ENCODE peak calls at places on chromosomes 4 and X, in five cellular contexts. C is A549, R is K562, J is GM23338, Z is GM12878. K is an unnamed sample.
A peak's percentile ranks its signal among the peaks of the same experiment; 100 is the strongest.

GRCh38 chrX:152821145-152821765 is 9.3 kb downstream of the CETN2 start:
- DNase-seq in C (peak; percentile 47), R (peak; percentile 57), J (peak; percentile 74), Z (no peak), K (peak; percentile 23)

GRCh38 chrX:19544693-19545305 is 29.5 kb upstream of the MAP3K15 start:
- DNase-seq in C (peak; percentile 66), R (peak; percentile 63), J (peak; percentile 69), Z (no peak), K (peak; percentile 34)

GRCh38 chrX:42732506-42732905 is 45.5 kb downstream of the PPP1R2C start:
- DNase-seq in C (no peak), R (no peak), J (no peak), Z (no peak), K (no peak)

GRCh38 chr4:164888096-164888495 is 11.1 kb downstream of the APELA start:
- DNase-seq in C (no peak), R (no peak), J (no peak), Z (no peak), K (no peak)

GRCh38 chrX:70087857-70088256 is 25.6 kb downstream of the OTUD6A start:
- DNase-seq in C (no peak), R (no peak), J (no peak), Z (no peak), K (no peak)

GRCh38 chrX:108795240-108795639 is 58.9 kb upstream of the IRS4 start:
- DNase-seq in C (no peak), R (no peak), J (peak; percentile 4), Z (no peak), K (no peak)

GRCh38 chrX:38513087-38513742 is 48.1 kb upstream of the TSPAN7 start:
- DNase-seq in C (no peak), R (no peak), J (no peak), Z (no peak), K (peak; percentile 0)

GRCh38 chrX:85365370-85365995 is 14.0 kb downstream of the POF1B start:
- DNase-seq in C (no peak), R (no peak), J (peak; percentile 45), Z (no peak), K (no peak)

GRCh38 chr4:118032691-118033090 is 1.6 kb upstream of the NDST3 start:
- DNase-seq in C (no peak), R (no peak), J (peak; percentile 30), Z (no peak), K (no peak)

GRCh38 chr4:148059617-148060180 is 327.8 kb downstream of the ARHGAP10 start:
- DNase-seq in C (no peak), R (no peak), J (no peak), Z (peak; percentile 46), K (no peak)

DNA sequence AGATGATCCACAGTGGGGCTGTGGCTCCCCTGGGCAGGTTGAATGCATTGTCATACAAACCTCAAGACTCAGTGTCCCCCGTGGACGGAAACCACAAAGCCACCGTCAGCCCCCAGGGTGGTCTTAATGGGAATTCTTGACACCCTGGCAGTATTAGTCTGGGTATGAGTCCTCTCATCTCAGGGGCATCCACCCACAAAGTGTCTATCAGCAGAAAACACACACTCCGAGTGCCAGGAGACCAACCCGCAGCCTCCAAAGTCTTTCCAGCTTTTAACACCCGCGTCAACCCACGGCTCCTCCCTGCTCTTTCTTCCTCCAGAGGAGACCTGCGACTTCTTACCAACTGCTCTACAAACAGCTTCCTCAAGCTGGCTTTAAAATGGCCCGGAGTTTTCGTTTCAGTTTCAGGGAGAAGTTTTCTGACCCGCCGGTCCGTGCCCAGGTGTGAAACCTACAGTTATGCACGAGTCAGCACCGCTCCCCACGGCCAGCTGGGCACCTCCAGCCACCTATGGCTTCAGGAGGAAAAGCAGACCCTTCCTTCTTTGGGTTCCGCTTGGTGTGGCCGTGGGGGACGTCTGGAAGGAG is 14.4 kb upstream of the ASMTL start:
- DNase-seq in C (no peak), R (no peak), J (no peak), Z (no peak), K (no peak)
- TF ChIP-seq JUNB in C (no peak), R (no peak), J (no peak), Z (no peak), K (no peak)

GRCh38 chrX:54479471-54480122 is 16.4 kb downstream of the FGD1 start:
- DNase-seq in C (no peak), R (no peak), J (peak; percentile 77), Z (no peak), K (no peak)

GRCh38 chrX:54482839-54483593 is 13.0 kb downstream of the FGD1 start:
- DNase-seq in C (no peak), R (no peak), J (peak; percentile 59), Z (no peak), K (no peak)

GRCh38 chrX:54483946-54484345 is 12.1 kb downstream of the FGD1 start:
- DNase-seq in C (no peak), R (no peak), J (no peak), Z (no peak), K (no peak)

GRCh38 chrX:54481751-54482150 is 14.3 kb downstream of the FGD1 start:
- DNase-seq in C (no peak), R (peak; percentile 15), J (peak; percentile 60), Z (no peak), K (no peak)

DNA sequence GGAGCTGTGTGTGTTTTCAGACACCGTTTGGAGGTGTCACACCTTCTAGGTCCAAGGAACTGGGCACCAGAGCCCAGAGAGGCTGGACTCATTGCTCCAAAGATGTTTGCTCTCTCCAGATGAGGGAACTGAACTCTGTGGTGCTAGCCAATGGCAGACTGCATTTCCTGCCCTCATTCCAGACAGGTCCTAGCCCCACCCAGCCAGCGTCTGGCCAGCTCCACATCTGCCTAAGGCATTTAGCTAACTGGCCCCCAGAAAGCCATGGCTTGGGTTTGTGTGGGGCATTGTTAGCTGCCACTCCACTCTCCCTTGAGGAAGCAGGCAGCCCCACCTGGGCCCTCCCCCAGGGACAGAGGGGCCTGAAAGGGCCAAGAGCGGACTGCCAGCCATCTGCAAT is 11.4 kb downstream of the FGD1 start:
- DNase-seq in C (no peak), R (no peak), J (peak; percentile 39), Z (no peak), K (no peak)
- TF ChIP-seq JUNB in C (no peak), R (no peak), J (no peak), Z (no peak), K (no peak)

GRCh38 chr4:137794779-137795178 is 262.5 kb upstream of the PCDH18 start:
- DNase-seq in C (no peak), R (no peak), J (no peak), Z (no peak), K (no peak)
- TF ChIP-seq JUNB in C (no peak), R (no peak), J (no peak), Z (no peak), K (no peak)

GRCh38 chr4:82621212-82621611 is 59.4 kb upstream of the TMEM150C start:
- DNase-seq in C (no peak), R (no peak), J (no peak), Z (no peak), K (no peak)

GRCh38 chr4:82620126-82620525 is 58.3 kb upstream of the TMEM150C start:
- DNase-seq in C (no peak), R (no peak), J (no peak), Z (no peak), K (no peak)

GRCh38 chr4:82623284-82623683 is 61.5 kb upstream of the TMEM150C start:
- DNase-seq in C (no peak), R (no peak), J (no peak), Z (no peak), K (no peak)

GRCh38 chr4:82614868-82615449 is 53.2 kb upstream of the TMEM150C start:
- DNase-seq in C (no peak), R (no peak), J (no peak), Z (no peak), K (no peak)

DNA sequence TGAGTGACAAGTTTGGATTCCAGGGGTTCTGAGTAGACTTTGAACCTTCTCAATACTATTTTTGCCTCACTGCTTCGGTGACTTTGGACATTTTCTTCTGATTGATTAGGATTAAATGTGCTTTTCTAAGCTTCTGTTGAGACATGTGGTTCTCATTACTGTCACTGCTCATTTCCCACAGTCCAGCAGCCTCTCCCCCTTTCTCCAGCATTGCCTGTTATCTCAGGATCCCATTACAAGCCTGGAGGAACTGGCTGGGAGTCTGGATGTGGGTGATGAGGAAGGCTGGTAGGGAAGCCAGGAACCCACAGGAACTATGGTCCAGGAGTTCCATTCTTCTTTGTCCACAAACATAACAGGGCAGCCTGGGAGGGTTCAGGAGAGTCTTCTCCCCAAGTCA is 56.5 kb upstream of the TMEM150C start:
- DNase-seq in C (no peak), R (no peak), J (no peak), Z (no peak), K (no peak)
- TF ChIP-seq JUNB in C (no peak), R (no peak), J (no peak), Z (no peak), K (no peak)

GRCh38 chr4:101064541-101065180 is 282.7 kb downstream of the PPP3CA start:
- DNase-seq in C (no peak), R (no peak), J (no peak), Z (no peak), K (no peak)
- TF ChIP-seq JUNB in C (no peak), R (no peak), J (no peak), Z (no peak), K (no peak)

GRCh38 chr4:94765653-94766052 is 7.9 kb downstream of the BMPR1B start:
- DNase-seq in C (no peak), R (no peak), J (no peak), Z (no peak), K (no peak)

GRCh38 chr4:94767446-94767845 is 9.7 kb downstream of the BMPR1B start:
- DNase-seq in C (no peak), R (no peak), J (no peak), Z (no peak), K (no peak)

GRCh38 chr4:94764069-94764468 is 6.3 kb downstream of the BMPR1B start:
- DNase-seq in C (no peak), R (no peak), J (no peak), Z (no peak), K (no peak)

GRCh38 chr4:94765174-94765573 is 7.4 kb downstream of the BMPR1B start:
- DNase-seq in C (no peak), R (no peak), J (no peak), Z (no peak), K (no peak)

DNA sequence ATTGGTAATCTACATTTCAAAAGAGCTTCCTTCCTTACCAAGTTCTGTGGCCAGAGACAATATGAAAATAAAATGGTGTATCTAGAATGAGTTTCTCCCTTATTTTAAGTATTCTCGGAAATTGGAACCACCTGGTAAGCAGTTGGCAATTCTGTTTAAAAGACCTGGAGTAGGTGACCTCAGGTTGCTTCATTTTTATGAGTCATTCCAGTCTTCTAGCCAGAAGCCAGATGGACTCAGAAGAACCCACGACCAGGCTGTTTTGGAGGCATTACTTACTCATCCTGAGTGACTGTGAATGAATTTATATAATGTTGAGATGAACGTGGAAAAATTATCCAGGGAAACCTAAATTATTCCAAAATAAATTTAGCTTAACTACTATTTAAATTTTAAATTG is 9.1 kb downstream of the BMPR1B start:
- DNase-seq in C (no peak), R (no peak), J (no peak), Z (no peak), K (no peak)
- TF ChIP-seq JUNB in C (peak; percentile 33), R (no peak), J (no peak), Z (no peak), K (no peak)

GRCh38 chr4:5003372-5003857 is 15.8 kb downstream of the CYTL1 start:
- DNase-seq in C (no peak), R (peak; percentile 94), J (no peak), Z (no peak), K (no peak)
- TF ChIP-seq JUNB in C (no peak), R (no peak), J (no peak), Z (no peak), K (no peak)

K was measured in HepG2.